ENCODE peak calls at places on chromosomes 3 and 15, in ten cellular contexts. N is MCF 10A; D is activated naive CD4-positive, alpha-beta T cell treated with anti-CD3 and anti-CD28 coated beads, Interleukin-2, amount 10 ng/mL, durations not matched to agents 7 days and 5 days; W is iPS-NIHi11; S is activated T-helper 1 cell treated with anti-CD3 and anti-CD28 coated beads, Interleukin-12 subunit alpha, Interleukin-12 subunit beta, Interleukin-2, Interleukin-4 antibody, amounts not matched to agents 30 ng/mL and 10 ng/mL and 1 ng/mL, durations not matched to agents 14 hours and 24 hours and 36 hours; V is left kidney; R is ureter; J is fibroblast of lung; P is AG10803; E is K562. O is an unnamed sample.

GRCh38 chr3:132341746-132342145 is 24.5 kb downstream of the ACP3 start:
- DNase-seq in R (no peak), E (no peak), D (no peak), V (no peak), P (no peak), J (peak; percentile 16), N (no peak), W (no peak), S (no peak), O (no peak)

GRCh38 chr3:65927576-65927975 is 111.1 kb downstream of the MAGI1 start:
- DNase-seq in D (no peak), J (no peak), V (no peak), E (no peak), N (peak; percentile 34), S (no peak), P (peak; percentile 25), R (no peak), W (peak; percentile 38), O (no peak)

GRCh38 chr3:76403556-76403955 is 618.2 kb upstream of the ZNF717 start:
- DNase-seq in E (no peak), R (no peak), P (no peak), W (no peak), S (no peak), J (peak; percentile 67), D (no peak), N (no peak), V (no peak), O (no peak)

GRCh38 chr3:63607716-63608115 is 44.8 kb upstream of the SNTN start:
- DNase-seq in J (no peak), S (no peak), R (no peak), N (peak; percentile 4), V (no peak), P (no peak), D (no peak), W (no peak), E (no peak), O (no peak)

GRCh38 chr15:73832657-73833056 is 40.7 kb upstream of the TBC1D21 start:
- DNase-seq in R (no peak), V (peak; percentile 74), J (no peak), S (no peak), N (no peak), W (peak; percentile 66), P (no peak), D (no peak), E (no peak), O (no peak)

GRCh38 chr15:89514596-89515406 is 18.4 kb upstream of the RHCG start:
- DNase-seq in P (no peak), E (no peak), V (no peak), S (no peak), D (no peak), R (no peak), J (no peak), W (no peak), N (peak; percentile 98), O (no peak)

GRCh38 chr3:152400912-152401311 is 132.2 kb downstream of the MBNL1 start:
- DNase-seq in D (no peak), J (peak; percentile 57), P (peak; percentile 69), R (no peak), E (no peak), V (no peak), S (no peak), W (no peak), N (no peak), O (no peak)

GRCh38 chr3:128784228-128784627 is 58.2 kb downstream of the RAB7A start:
- DNase-seq in S (no peak), J (no peak), P (no peak), D (peak; percentile 69), W (peak; percentile 81), E (peak; percentile 46), R (no peak), V (peak; percentile 78), N (peak; percentile 49), O (no peak)